ENCODE peak calls at places on chromosomes 5 and 9, in six cellular contexts. G is T-helper 2 cell; V is activated CD4-positive, CD25-positive, alpha-beta regulatory T cell; N is AG08396; O is foreskin keratinocyte; T is HCT116. C is an unnamed sample.

GRCh38 chr5:39580702-39581498 is 156.1 kb upstream of the DAB2 start:
- DNase-seq in G (no peak), V (no peak), N (no peak), O (no peak), T (no peak), C (no peak)

GRCh38 chr5:150579462-150580400 is 60.7 kb upstream of the SYNPO start:
- DNase-seq in G (no peak), V (no peak), N (no peak), O (no peak), T (no peak), C (no peak)

GRCh38 chr9:112971415-112971814 is 40.6 kb downstream of the ZNF883 start:
- DNase-seq in G (peak), V (no peak), N (peak), O (no peak), T (peak), C (no peak)

GRCh38 chr5:139100825-139101224 is 97.3 kb downstream of the SIL1 start:
- DNase-seq in G (no peak), V (no peak), N (no peak), O (peak), T (peak), C (no peak)

GRCh38 chr5:12695651-12696050 is 791.4 kb upstream of the CTNND2 start:
- DNase-seq in G (no peak), V (no peak), N (no peak), O (no peak), T (no peak), C (no peak)

GRCh38 chr9:117523531-117524153 is 108.8 kb upstream of the ASTN2 start:
- DNase-seq in G (no peak), V (no peak), N (no peak), O (no peak), T (no peak), C (no peak)

GRCh38 chr5:61347088-61347487 is 15.0 kb downstream of the ZSWIM6 start:
- DNase-seq in G (no peak), V (no peak), N (no peak), O (no peak), T (no peak), C (no peak)

GRCh38 chr5:59062986-59063683 is 480.3 kb downstream of the RAB3C start:
- DNase-seq in G (no peak), V (no peak), N (no peak), O (no peak), T (no peak), C (no peak)

GRCh38 chr9:72978724-72979123 is 25.9 kb upstream of the ALDH1A1 start:
- DNase-seq in G (no peak), V (no peak), N (peak), O (no peak), T (no peak), C (no peak)

GRCh38 chr5:39119404-39120051 is 45.3 kb upstream of the RICTOR start:
- DNase-seq in G (no peak), V (no peak), N (no peak), O (no peak), T (no peak), C (no peak)

GRCh38 chr9:22039258-22039657 is 30.2 kb upstream of the CDKN2B start:
- DNase-seq in G (no peak), V (no peak), N (no peak), O (no peak), T (no peak), C (no peak)